ENCODE peak calls at places on chromosome 11, in four cellular contexts. U is adrenal gland, X is fibroblast of lung, S is osteoblast. L is an unnamed sample.
A peak's percentile ranks its signal among the peaks of the same experiment; 100 is the strongest.

GRCh38 chr11:65538232-65538914 is 13.5 kb downstream of the SCYL1 start:
- DNase-seq in U (peak; percentile 25), X (no peak), S (peak; percentile 90), L (no peak)

GRCh38 chr11:126060651-126061220 is 1.9 kb downstream of the CDON start:
- DNase-seq in U (no peak), X (no peak), S (no peak), L (no peak)

GRCh38 chr11:65119670-65119995 is 2.1 kb upstream of the ZNHIT2 start:
- DNase-seq in U (no peak), X (no peak), S (no peak), L (no peak)

GRCh38 chr11:86923993-86924766 is 31.0 kb downstream of the FZD4 start:
- DNase-seq in U (no peak), X (no peak), S (no peak), L (peak; percentile 61)

GRCh38 chr11:8227156-8228152 is 36.2 kb downstream of the LMO1 start:
- DNase-seq in U (no peak), X (no peak), S (peak; percentile 92), L (no peak)

GRCh38 chr11:15148181-15148580 is 33.5 kb downstream of the INSC start:
- DNase-seq in U (no peak), X (no peak), S (peak; percentile 19), L (no peak)

GRCh38 chr11:61140416-61140815 is 20.8 kb downstream of the VPS37C start:
- DNase-seq in U (no peak), X (no peak), S (no peak), L (no peak)

GRCh38 chr11:15471709-15472404 is 357.1 kb downstream of the INSC start:
- DNase-seq in U (no peak), X (no peak), S (no peak), L (no peak)

GRCh38 chr11:11973866-11974265 is 34.6 kb downstream of the DKK3 start:
- DNase-seq in U (no peak), X (no peak), S (peak; percentile 60), L (no peak)

GRCh38 chr11:6197466-6198200 is 1.4 kb upstream of the OR52W1 start:
- DNase-seq in U (no peak), X (no peak), S (no peak), L (no peak)

GRCh38 chr11:10225553-10225952 is 68.5 kb downstream of the SBF2 start:
- DNase-seq in U (no peak), X (no peak), S (peak; percentile 70), L (no peak)

GRCh38 chr11:122697636-122698167 is 42.2 kb downstream of the UBASH3B start:
- DNase-seq in U (no peak), X (peak; percentile 59), S (no peak), L (peak; percentile 92)

GRCh38 chr11:44446341-44446712 is 119.1 kb upstream of the CD82 start:
- DNase-seq in U (no peak), X (no peak), S (peak; percentile 17), L (no peak)

GRCh38 chr11:133153031-133153430 is 379.3 kb downstream of the OPCML start:
- DNase-seq in U (no peak), X (no peak), S (no peak), L (peak; percentile 24)

GRCh38 chr11:128394436-128395089 is 192.8 kb downstream of the ETS1 start:
- DNase-seq in U (no peak), X (no peak), S (no peak), L (no peak)

GRCh38 chr11:95241673-95242072 is 10.7 kb upstream of the SESN3 start:
- DNase-seq in U (no peak), X (peak; percentile 39), S (no peak), L (no peak)

GRCh38 chr11:106088896-106089295 is 11.4 kb downstream of the AASDHPPT start:
- DNase-seq in U (no peak), X (no peak), S (no peak), L (no peak)

GRCh38 chr11:128802358-128802981 is 64.6 kb downstream of the KCNJ1 start:
- DNase-seq in U (no peak), X (peak; percentile 15), S (peak; percentile 91), L (peak; percentile 61)

GRCh38 chr11:101010899-101011298 is 118.7 kb downstream of the PGR start:
- DNase-seq in U (no peak), X (no peak), S (no peak), L (no peak)

GRCh38 chr11:68200639-68201038 is 12.5 kb downstream of the KMT5B start:
- DNase-seq in U (no peak), X (peak; percentile 74), S (peak; percentile 53), L (peak; percentile 37)

GRCh38 chr11:79472736-79473536 is 32.1 kb upstream of the TENM4 start:
- DNase-seq in U (no peak), X (no peak), S (no peak), L (no peak)

GRCh38 chr11:26830218-26830617 is 108.4 kb upstream of the SLC5A12 start:
- DNase-seq in U (no peak), X (no peak), S (no peak), L (no peak)

GRCh38 chr11:59263225-59263894 is 50.6 kb upstream of the MPEG1 start:
- DNase-seq in U (no peak), X (no peak), S (no peak), L (no peak)

GRCh38 chr11:59259867-59260475 is 47.2 kb upstream of the MPEG1 start:
- DNase-seq in U (no peak), X (no peak), S (no peak), L (no peak)

GRCh38 chr11:59259047-59259446 is 46.3 kb upstream of the MPEG1 start:
- DNase-seq in U (no peak), X (no peak), S (no peak), L (no peak)

GRCh38 chr11:59262419-59262818 is 49.7 kb upstream of the MPEG1 start:
- DNase-seq in U (no peak), X (no peak), S (no peak), L (no peak)

GRCh38 chr11:59261150-59261549 is 48.4 kb upstream of the MPEG1 start:
- DNase-seq in U (no peak), X (no peak), S (no peak), L (no peak)
- H3K27ac ChIP-seq in U (no peak overlapping the region), X (no peak overlapping the region), S (no peak overlapping the region), L (no peak overlapping the region)

DNA sequence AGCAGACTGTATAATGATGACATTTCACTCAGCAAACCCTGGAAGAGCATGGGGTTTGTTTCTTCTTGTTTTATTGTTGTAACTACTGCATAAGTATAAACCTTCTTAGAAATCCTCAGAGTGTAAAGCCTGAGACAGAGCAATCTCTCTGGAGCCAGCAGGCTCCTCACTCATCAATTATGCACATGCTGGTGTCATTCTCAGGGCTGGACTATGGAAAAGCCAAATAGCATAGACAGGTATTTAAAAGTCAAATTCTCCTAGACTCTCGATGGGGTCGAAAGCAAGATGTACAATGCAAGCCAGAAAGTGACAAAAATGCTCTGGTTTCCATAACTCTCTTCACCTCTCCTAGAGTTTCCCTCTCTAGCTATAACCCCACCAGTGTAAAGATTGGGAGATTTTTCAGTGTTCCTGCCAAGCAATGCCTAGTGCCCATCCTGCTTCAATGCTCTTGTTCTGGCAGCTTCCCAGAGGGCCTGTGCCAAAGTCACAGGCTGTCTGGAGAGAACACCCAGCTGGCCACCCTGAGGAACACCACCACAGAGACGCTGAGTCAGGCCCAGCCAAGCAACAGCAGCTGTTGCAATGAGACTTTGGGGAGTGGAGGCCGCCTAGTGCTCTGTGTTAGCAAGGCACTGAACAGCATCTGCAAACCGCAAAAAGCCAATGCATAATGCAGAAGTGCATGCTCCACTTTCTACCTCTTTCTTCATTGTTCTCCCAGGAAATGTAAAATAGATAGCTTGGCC is 167.9 kb downstream of the NXPE2 start:
- DNase-seq in U (peak; percentile 7), X (peak; percentile 8), S (no peak), L (peak; percentile 72)
- TF ChIP-seq CTCF in U (no peak), X (no peak), S (no peak), L (no peak)

GRCh38 chr11:102114032-102114431 is 3.8 kb downstream of the YAP1 start:
- DNase-seq in U (no peak), X (no peak), S (no peak), L (no peak)
- H3K27ac ChIP-seq in U (no peak overlapping the region), X (no peak overlapping the region), S (peak overlapping the region; percentile 40), L (peak overlapping the region; percentile 32)

GRCh38 chr11:117832511-117832910 is 8.0 kb upstream of the FXYD2 start:
- DNase-seq in U (no peak), X (no peak), S (no peak), L (no peak)

GRCh38 chr11:117831661-117832415 is 7.3 kb upstream of the FXYD2 start:
- DNase-seq in U (no peak), X (no peak), S (peak; percentile 34), L (no peak)

GRCh38 chr11:117829369-117829725 is 4.8 kb upstream of the FXYD2 start:
- DNase-seq in U (no peak), X (no peak), S (no peak), L (no peak)

GRCh38 chr11:117830072-117830471 is 5.5 kb upstream of the FXYD2 start:
- DNase-seq in U (no peak), X (no peak), S (no peak), L (no peak)

DNA sequence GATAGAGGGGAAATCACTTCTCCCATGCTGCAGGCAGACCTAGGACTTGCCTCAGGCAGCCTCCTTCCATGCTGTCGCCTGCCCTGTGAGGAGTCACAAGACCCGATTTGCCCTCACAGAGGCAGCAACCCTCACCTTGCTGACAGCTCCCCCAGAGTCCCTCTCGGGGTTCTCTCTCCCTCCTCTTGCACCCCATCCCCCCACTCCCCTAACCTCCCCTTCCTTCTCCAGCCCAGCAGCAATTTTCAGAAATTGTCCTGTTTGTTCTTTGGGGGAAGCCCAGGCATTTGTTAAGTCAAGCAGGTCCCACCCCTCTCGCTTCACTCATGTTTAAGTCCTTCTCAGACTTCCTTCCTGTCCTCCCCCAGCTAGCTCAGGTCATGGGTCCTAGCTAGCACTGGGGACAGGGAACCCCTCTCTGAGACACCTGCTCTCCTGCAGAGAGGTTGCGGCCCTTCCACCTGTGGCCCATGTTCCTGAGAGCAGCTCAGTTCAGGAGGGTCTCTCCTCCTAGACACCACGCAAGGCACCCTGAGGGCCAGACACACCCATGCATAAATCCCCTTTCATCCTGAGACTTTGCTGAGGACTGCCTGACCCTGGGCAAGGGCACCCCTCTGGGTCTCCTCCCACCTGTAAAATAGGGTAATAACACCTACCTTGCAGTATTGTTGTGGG is 6.3 kb upstream of the FXYD2 start:
- DNase-seq in U (no peak), X (no peak), S (peak; percentile 6), L (no peak)
- TF ChIP-seq CTCF in U (no peak), X (no peak), S (no peak), L (no peak)

DNA sequence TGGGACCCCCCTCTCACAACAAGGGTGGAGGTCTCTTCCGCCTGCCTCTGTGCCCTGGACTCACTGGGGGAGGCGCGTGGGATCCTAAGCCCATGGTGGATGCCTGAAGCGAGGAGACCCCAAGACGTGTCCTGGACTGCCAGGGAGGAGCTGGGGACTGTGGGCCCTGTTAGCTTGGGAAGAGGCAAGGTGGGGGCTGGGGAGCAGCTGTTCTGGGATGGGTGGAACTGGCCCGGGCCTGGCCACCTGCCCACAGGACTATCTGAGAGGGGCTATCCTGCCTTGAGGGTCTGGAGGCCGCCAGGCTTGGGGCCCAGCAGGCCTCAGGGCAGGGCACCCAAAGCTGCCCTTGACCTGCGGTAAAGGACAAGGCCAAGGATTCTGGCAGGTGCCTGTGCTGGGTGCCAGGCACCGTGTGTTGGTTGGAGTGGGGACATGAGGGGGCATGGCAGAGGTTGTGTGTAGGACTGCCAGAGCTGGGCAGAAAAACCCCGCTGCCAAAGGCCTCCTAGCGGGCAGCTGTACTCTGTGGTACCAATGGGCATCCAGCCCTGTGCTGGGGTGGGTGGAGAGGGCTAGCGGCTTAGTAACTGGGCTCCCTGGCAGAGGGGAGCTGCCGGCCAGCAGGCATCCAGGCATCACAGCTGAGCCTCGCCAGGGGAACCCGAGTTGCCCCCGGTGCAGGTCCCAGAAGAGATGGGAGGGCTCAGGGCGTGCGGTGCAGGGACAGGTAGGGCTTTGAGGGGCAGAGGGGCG is 670 bp downstream of the LSP1 start:
- DNase-seq in U (no peak), X (no peak), S (no peak), L (no peak)
- H3K27ac ChIP-seq in U (no peak overlapping the region), X (no peak overlapping the region), S (no peak overlapping the region), L (no peak overlapping the region)